ENCODE peak calls at places on chromosomes 16 and 17, in five cellular contexts. Y is AG09309, G is heart left ventricle, D is tibial artery, O is cardiac muscle cell. T is an unnamed sample.

GRCh38 chr16:67260426-67261063 is 11.8 kb downstream of the SLC9A5 start:
- DNase-seq in O (peak), G (peak), D (peak), Y (no peak), T (no peak)

GRCh38 chr16:8714143-8714542 is 39.7 kb downstream of the ABAT start:
- DNase-seq in G (no peak), D (no peak), O (peak), Y (no peak), T (no peak)

GRCh38 chr17:9050801-9051401 is 29.6 kb downstream of the NTN1 start:
- DNase-seq in Y (no peak), D (no peak), O (no peak), G (no peak), T (peak)

GRCh38 chr16:47057631-47057996 is 84.1 kb upstream of the DNAJA2 start:
- DNase-seq in G (no peak), Y (no peak), D (no peak), O (no peak), T (no peak)

GRCh38 chr16:4937782-4938682 is 1.1 kb upstream of the PPL start:
- DNase-seq in O (no peak), D (no peak), Y (no peak), G (no peak), T (no peak)

GRCh38 chr17:56681561-56682266 is 88.2 kb downstream of the NOG start:
- DNase-seq in G (no peak), Y (peak), D (no peak), O (no peak), T (peak)

GRCh38 chr16:66948034-66948821 is 12.8 kb upstream of the CES3 start:
- DNase-seq in Y (no peak), G (peak), O (peak), D (no peak), T (no peak)

GRCh38 chr16:69727916-69728270 is 1.5 kb upstream of the NQO1 start:
- DNase-seq in O (no peak), G (peak), D (no peak), Y (no peak), T (no peak)

GRCh38 chr16:72815348-72816318 is 232.3 kb downstream of the ZFHX3 start:
- DNase-seq in O (no peak), D (no peak), G (no peak), Y (no peak), T (no peak)

GRCh38 chr16:87332150-87332549 is 15.0 kb upstream of the C16orf95 start:
- DNase-seq in Y (no peak), G (no peak), D (peak), O (no peak), T (peak)

GRCh38 chr16:2860826-2861567 is 3.0 kb upstream of the PRSS22 start:
- DNase-seq in D (no peak), Y (no peak), O (no peak), G (no peak), T (no peak)

GRCh38 chr17:10987786-10988185 is 149.9 kb upstream of the PIRT start:
- DNase-seq in O (no peak), G (no peak), Y (no peak), D (no peak), T (no peak)

GRCh38 chr17:10992097-10992496 is 154.2 kb upstream of the PIRT start:
- DNase-seq in O (no peak), D (no peak), G (no peak), Y (no peak), T (no peak)

DNA sequence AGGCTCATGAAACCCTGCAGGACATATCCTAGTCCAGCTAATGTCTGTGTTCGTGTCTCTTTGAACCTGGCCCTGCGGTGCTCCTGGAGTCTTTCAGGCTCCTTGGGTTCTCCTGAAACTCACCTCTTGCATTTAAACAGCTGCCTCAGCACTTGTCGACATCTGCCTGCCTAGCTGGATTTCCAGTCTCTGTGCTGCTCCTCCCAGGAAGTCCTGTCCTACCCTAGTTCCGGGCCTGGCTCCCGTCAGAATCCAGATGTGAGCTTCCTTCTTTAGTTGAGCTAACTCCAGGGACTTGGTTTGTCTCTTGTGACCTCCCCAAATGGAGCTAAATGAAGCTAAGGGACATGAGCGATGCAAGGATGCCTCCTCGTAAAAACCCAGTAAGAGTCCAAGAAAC is 155.2 kb upstream of the PIRT start:
- DNase-seq in G (peak), D (no peak), O (no peak), Y (no peak), T (no peak)
- H3K4me3 ChIP-seq in G (no peak), D (no peak), O (no peak), Y (no peak), T (no peak)

DNA sequence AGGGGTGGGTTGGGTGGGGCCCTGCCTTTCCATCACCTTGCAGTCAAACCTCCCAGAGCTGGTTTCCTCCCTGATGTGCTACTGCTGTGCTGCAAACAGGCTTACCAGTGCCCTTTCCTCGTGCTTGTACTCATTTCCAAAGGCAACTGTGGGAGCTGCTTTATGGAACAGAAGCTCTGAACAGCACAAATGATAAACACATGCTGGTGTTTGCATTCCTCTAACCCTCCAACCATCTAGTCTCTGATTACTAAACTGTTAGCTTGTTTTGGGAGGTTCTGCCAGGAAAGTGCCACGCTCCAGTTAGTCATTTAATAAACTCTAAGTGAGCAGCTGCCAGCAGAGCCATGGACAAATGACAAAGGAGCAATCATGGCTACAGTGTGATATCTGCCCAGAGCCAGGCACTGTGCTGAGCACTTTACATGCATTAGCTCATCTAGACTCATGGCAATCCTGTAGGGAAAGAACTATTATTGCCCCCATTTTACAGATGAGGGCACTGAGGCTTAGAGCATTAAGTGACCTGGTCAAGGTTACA is 110.4 kb downstream of the VAT1L start:
- DNase-seq in D (no peak), Y (peak), G (no peak), O (no peak), T (no peak)
- TF ChIP-seq CTCF in D (no peak), Y (no peak), G (no peak), O (no peak), T (no peak)

GRCh38 chr17:81483862-81484194 is 28.8 kb downstream of the ACTG1 start:
- DNase-seq in G (no peak), O (no peak), Y (no peak), D (no peak), T (no peak)
- H3K4me3 ChIP-seq in G (peak), O (peak), Y (peak), D (peak), T (no peak)

GRCh38 chr16:19219836-19220235 is 51.8 kb downstream of the SYT17 start:
- DNase-seq in D (no peak), G (no peak), Y (no peak), O (no peak), T (no peak)

GRCh38 chr16:19228057-19228456 is 57.5 kb upstream of the CLEC19A start:
- DNase-seq in O (no peak), Y (no peak), G (no peak), D (no peak), T (peak)

GRCh38 chr16:19218581-19218980 is 50.5 kb downstream of the SYT17 start:
- DNase-seq in Y (no peak), O (no peak), D (no peak), G (no peak), T (no peak)

GRCh38 chr16:19227643-19228042 is 57.9 kb upstream of the CLEC19A start:
- DNase-seq in O (no peak), G (no peak), Y (no peak), D (no peak), T (peak)

DNA sequence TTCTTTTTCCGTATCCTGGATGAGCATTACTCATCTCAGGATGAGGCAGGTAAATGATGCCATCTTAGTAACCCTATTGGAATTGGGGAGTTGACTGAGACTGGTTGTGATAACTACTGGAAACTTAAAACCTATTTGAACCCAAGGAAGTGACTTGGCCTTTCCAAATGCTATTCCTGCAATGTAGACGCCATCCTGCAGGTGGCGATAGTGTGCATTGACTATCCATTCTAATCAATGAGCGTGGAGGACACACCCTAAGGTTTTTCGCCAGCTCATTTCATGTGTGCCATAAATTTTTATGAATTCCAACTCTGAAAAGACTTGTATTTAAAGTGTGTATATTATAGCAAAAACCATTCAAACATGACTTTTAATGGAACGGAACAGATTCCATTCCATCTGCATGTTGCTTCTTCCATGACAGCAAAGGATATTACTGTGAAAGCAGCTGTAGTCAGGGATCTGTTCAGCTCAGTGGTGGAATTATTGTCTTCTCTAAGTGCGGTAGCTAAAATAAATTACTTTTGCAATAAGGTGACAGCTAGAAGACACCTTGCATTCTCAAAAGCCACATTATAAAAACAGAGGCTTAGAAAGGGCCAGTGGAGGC is 55.3 kb downstream of the SYT17 start:
- DNase-seq in Y (no peak), D (no peak), G (no peak), O (peak), T (no peak)
- TF ChIP-seq CTCF in Y (peak), D (peak), G (peak), O (peak), T (peak)

GRCh38 chr17:28928061-28928460 is 23.3 kb downstream of the PHF12 start:
- DNase-seq in Y (no peak), G (no peak), O (no peak), D (no peak), T (no peak)

GRCh38 chr17:28929769-28930168 is 21.5 kb downstream of the PHF12 start:
- DNase-seq in Y (no peak), G (no peak), O (no peak), D (no peak), T (no peak)

GRCh38 chr17:28926786-28927185 is 23.9 kb upstream of the DHRS13 start:
- DNase-seq in D (no peak), Y (no peak), G (no peak), O (no peak), T (no peak)

GRCh38 chr17:28926366-28926765 is 23.5 kb upstream of the DHRS13 start:
- DNase-seq in D (no peak), O (no peak), G (no peak), Y (no peak), T (no peak)

GRCh38 chr17:28925912-28926365 is 23.1 kb upstream of the DHRS13 start:
- DNase-seq in G (no peak), O (no peak), Y (peak), D (no peak), T (no peak)
- H3K4me3 ChIP-seq in G (no peak), O (no peak), Y (no peak), D (no peak), T (no peak)

T was measured in retinal pigment epithelial cell.